ENCODE peak calls at places on chromosomes 7 and 10, in four cellular contexts. One of them, this sample, is unnamed.

GRCh38 chr7:139490130-139490529 is 6.7 kb upstream of the KLRG2 start:
- DNase-seq in cardiac fibroblast: no peak
- DNase-seq in activated CD4-positive, alpha-beta T cell treated with anti-CD3 and anti-CD28 coated beads for 1 hour: no peak
- DNase-seq in activated CD8-positive, alpha-beta memory T cell treated with anti-CD3 and anti-CD28 coated beads, Interleukin-2, amount 50 U/mL, for 48 hours: no peak
- DNase-seq in this sample: peak

GRCh38 chr10:6383099-6383812 is 180.5 kb downstream of the PFKFB3 start:
- DNase-seq in activated CD4-positive, alpha-beta T cell treated with anti-CD3 and anti-CD28 coated beads for 1 hour: no peak
- DNase-seq in activated CD8-positive, alpha-beta memory T cell treated with anti-CD3 and anti-CD28 coated beads, Interleukin-2, amount 50 U/mL, for 48 hours: no peak
- DNase-seq in cardiac fibroblast: peak
- DNase-seq in this sample: no peak

GRCh38 chr10:12382956-12383531 is 33.7 kb downstream of the CAMK1D start:
- DNase-seq in activated CD4-positive, alpha-beta T cell treated with anti-CD3 and anti-CD28 coated beads for 1 hour: no peak
- DNase-seq in activated CD8-positive, alpha-beta memory T cell treated with anti-CD3 and anti-CD28 coated beads, Interleukin-2, amount 50 U/mL, for 48 hours: no peak
- DNase-seq in cardiac fibroblast: no peak
- DNase-seq in this sample: no peak

GRCh38 chr10:77073066-77073960 is 564.3 kb downstream of the KCNMA1 start:
- DNase-seq in cardiac fibroblast: peak
- DNase-seq in activated CD8-positive, alpha-beta memory T cell treated with anti-CD3 and anti-CD28 coated beads, Interleukin-2, amount 50 U/mL, for 48 hours: no peak
- DNase-seq in activated CD4-positive, alpha-beta T cell treated with anti-CD3 and anti-CD28 coated beads for 1 hour: no peak
- DNase-seq in this sample: no peak

GRCh38 chr7:79185605-79186004 is 267.9 kb downstream of the MAGI2 start:
- DNase-seq in activated CD4-positive, alpha-beta T cell treated with anti-CD3 and anti-CD28 coated beads for 1 hour: no peak
- DNase-seq in cardiac fibroblast: no peak
- DNase-seq in activated CD8-positive, alpha-beta memory T cell treated with anti-CD3 and anti-CD28 coated beads, Interleukin-2, amount 50 U/mL, for 48 hours: no peak
- DNase-seq in this sample: no peak

GRCh38 chr10:121702351-121703320 is 104.4 kb upstream of the FGFR2 start:
- DNase-seq in activated CD8-positive, alpha-beta memory T cell treated with anti-CD3 and anti-CD28 coated beads, Interleukin-2, amount 50 U/mL, for 48 hours: no peak
- DNase-seq in activated CD4-positive, alpha-beta T cell treated with anti-CD3 and anti-CD28 coated beads for 1 hour: no peak
- DNase-seq in cardiac fibroblast: peak
- DNase-seq in this sample: no peak

GRCh38 chr10:17200885-17201164 is 647 bp downstream of the TRDMT1 start:
- DNase-seq in activated CD8-positive, alpha-beta memory T cell treated with anti-CD3 and anti-CD28 coated beads, Interleukin-2, amount 50 U/mL, for 48 hours: no peak
- DNase-seq in cardiac fibroblast: peak
- DNase-seq in activated CD4-positive, alpha-beta T cell treated with anti-CD3 and anti-CD28 coated beads for 1 hour: no peak
- DNase-seq in this sample: peak

GRCh38 chr7:36658603-36659516 is 65.4 kb downstream of the AOAH start:
- DNase-seq in cardiac fibroblast: peak
- DNase-seq in activated CD8-positive, alpha-beta memory T cell treated with anti-CD3 and anti-CD28 coated beads, Interleukin-2, amount 50 U/mL, for 48 hours: no peak
- DNase-seq in activated CD4-positive, alpha-beta T cell treated with anti-CD3 and anti-CD28 coated beads for 1 hour: no peak
- DNase-seq in this sample: peak

GRCh38 chr7:85041599-85042216 is 145.1 kb downstream of the SEMA3D start:
- DNase-seq in activated CD8-positive, alpha-beta memory T cell treated with anti-CD3 and anti-CD28 coated beads, Interleukin-2, amount 50 U/mL, for 48 hours: no peak
- DNase-seq in activated CD4-positive, alpha-beta T cell treated with anti-CD3 and anti-CD28 coated beads for 1 hour: no peak
- DNase-seq in cardiac fibroblast: peak
- DNase-seq in this sample: peak

GRCh38 chr7:21108182-21108581 is 319.7 kb upstream of the SP4 start:
- DNase-seq in activated CD8-positive, alpha-beta memory T cell treated with anti-CD3 and anti-CD28 coated beads, Interleukin-2, amount 50 U/mL, for 48 hours: no peak
- DNase-seq in activated CD4-positive, alpha-beta T cell treated with anti-CD3 and anti-CD28 coated beads for 1 hour: no peak
- DNase-seq in cardiac fibroblast: no peak
- DNase-seq in this sample: no peak

GRCh38 chr7:107782374-107782773 is 20.6 kb downstream of the SLC26A3 start:
- DNase-seq in cardiac fibroblast: no peak
- DNase-seq in activated CD8-positive, alpha-beta memory T cell treated with anti-CD3 and anti-CD28 coated beads, Interleukin-2, amount 50 U/mL, for 48 hours: no peak
- DNase-seq in activated CD4-positive, alpha-beta T cell treated with anti-CD3 and anti-CD28 coated beads for 1 hour: no peak
- DNase-seq in this sample: no peak

GRCh38 chr10:28810062-28810870 is 132.9 kb downstream of the BAMBI start:
- DNase-seq in cardiac fibroblast: no peak
- DNase-seq in activated CD8-positive, alpha-beta memory T cell treated with anti-CD3 and anti-CD28 coated beads, Interleukin-2, amount 50 U/mL, for 48 hours: no peak
- DNase-seq in activated CD4-positive, alpha-beta T cell treated with anti-CD3 and anti-CD28 coated beads for 1 hour: no peak
- DNase-seq in this sample: no peak

GRCh38 chr10:88108115-88108610 is 244.7 kb downstream of the PTEN start:
- DNase-seq in cardiac fibroblast: no peak
- DNase-seq in activated CD8-positive, alpha-beta memory T cell treated with anti-CD3 and anti-CD28 coated beads, Interleukin-2, amount 50 U/mL, for 48 hours: no peak
- DNase-seq in activated CD4-positive, alpha-beta T cell treated with anti-CD3 and anti-CD28 coated beads for 1 hour: no peak
- DNase-seq in this sample: no peak

GRCh38 chr7:40231796-40232195 is 97.0 kb downstream of the SUGCT start:
- DNase-seq in cardiac fibroblast: no peak
- DNase-seq in activated CD8-positive, alpha-beta memory T cell treated with anti-CD3 and anti-CD28 coated beads, Interleukin-2, amount 50 U/mL, for 48 hours: no peak
- DNase-seq in activated CD4-positive, alpha-beta T cell treated with anti-CD3 and anti-CD28 coated beads for 1 hour: no peak
- DNase-seq in this sample: no peak

GRCh38 chr7:35258125-35258890 is 4.4 kb upstream of the TBX20 start:
- DNase-seq in activated CD4-positive, alpha-beta T cell treated with anti-CD3 and anti-CD28 coated beads for 1 hour: no peak
- DNase-seq in cardiac fibroblast: peak
- DNase-seq in activated CD8-positive, alpha-beta memory T cell treated with anti-CD3 and anti-CD28 coated beads, Interleukin-2, amount 50 U/mL, for 48 hours: no peak
- DNase-seq in this sample: no peak

GRCh38 chr7:12389089-12389700 is 14.5 kb downstream of the VWDE start:
- DNase-seq in activated CD8-positive, alpha-beta memory T cell treated with anti-CD3 and anti-CD28 coated beads, Interleukin-2, amount 50 U/mL, for 48 hours: no peak
- DNase-seq in activated CD4-positive, alpha-beta T cell treated with anti-CD3 and anti-CD28 coated beads for 1 hour: no peak
- DNase-seq in cardiac fibroblast: peak
- DNase-seq in this sample: peak

GRCh38 chr10:13346912-13347234 is 1.2 kb downstream of the SEPHS1 start:
- DNase-seq in activated CD8-positive, alpha-beta memory T cell treated with anti-CD3 and anti-CD28 coated beads, Interleukin-2, amount 50 U/mL, for 48 hours: no peak
- DNase-seq in activated CD4-positive, alpha-beta T cell treated with anti-CD3 and anti-CD28 coated beads for 1 hour: no peak
- DNase-seq in cardiac fibroblast: no peak
- DNase-seq in this sample: no peak

GRCh38 chr7:153398789-153399553 is 639.4 kb downstream of the ACTR3B start:
- DNase-seq in activated CD4-positive, alpha-beta T cell treated with anti-CD3 and anti-CD28 coated beads for 1 hour: no peak
- DNase-seq in cardiac fibroblast: no peak
- DNase-seq in activated CD8-positive, alpha-beta memory T cell treated with anti-CD3 and anti-CD28 coated beads, Interleukin-2, amount 50 U/mL, for 48 hours: no peak
- DNase-seq in this sample: no peak

GRCh38 chr7:24653316-24654085 is 80.2 kb downstream of the PALS2 start:
- DNase-seq in activated CD4-positive, alpha-beta T cell treated with anti-CD3 and anti-CD28 coated beads for 1 hour: no peak
- DNase-seq in cardiac fibroblast: peak
- DNase-seq in activated CD8-positive, alpha-beta memory T cell treated with anti-CD3 and anti-CD28 coated beads, Interleukin-2, amount 50 U/mL, for 48 hours: no peak
- DNase-seq in this sample: no peak

GRCh38 chr10:52030975-52031374 is 283.1 kb upstream of the DKK1 start:
- DNase-seq in activated CD4-positive, alpha-beta T cell treated with anti-CD3 and anti-CD28 coated beads for 1 hour: no peak
- DNase-seq in activated CD8-positive, alpha-beta memory T cell treated with anti-CD3 and anti-CD28 coated beads, Interleukin-2, amount 50 U/mL, for 48 hours: no peak
- DNase-seq in cardiac fibroblast: no peak
- DNase-seq in this sample: no peak

GRCh38 chr10:86678999-86679792 is 10.9 kb downstream of the LDB3 start:
- DNase-seq in activated CD8-positive, alpha-beta memory T cell treated with anti-CD3 and anti-CD28 coated beads, Interleukin-2, amount 50 U/mL, for 48 hours: no peak
- DNase-seq in activated CD4-positive, alpha-beta T cell treated with anti-CD3 and anti-CD28 coated beads for 1 hour: no peak
- DNase-seq in cardiac fibroblast: no peak
- DNase-seq in this sample: no peak

GRCh38 chr10:107561136-107561650 is 396.7 kb upstream of the SORCS1 start:
- DNase-seq in cardiac fibroblast: no peak
- DNase-seq in activated CD8-positive, alpha-beta memory T cell treated with anti-CD3 and anti-CD28 coated beads, Interleukin-2, amount 50 U/mL, for 48 hours: no peak
- DNase-seq in activated CD4-positive, alpha-beta T cell treated with anti-CD3 and anti-CD28 coated beads for 1 hour: no peak
- DNase-seq in this sample: no peak

GRCh38 chr7:51318886-51319579 is 2.4 kb upstream of the COBL start:
- DNase-seq in activated CD8-positive, alpha-beta memory T cell treated with anti-CD3 and anti-CD28 coated beads, Interleukin-2, amount 50 U/mL, for 48 hours: no peak
- DNase-seq in cardiac fibroblast: no peak
- DNase-seq in activated CD4-positive, alpha-beta T cell treated with anti-CD3 and anti-CD28 coated beads for 1 hour: no peak
- DNase-seq in this sample: no peak

GRCh38 chr7:70114854-70115253 is 516.6 kb downstream of the AUTS2 start:
- DNase-seq in activated CD4-positive, alpha-beta T cell treated with anti-CD3 and anti-CD28 coated beads for 1 hour: no peak
- DNase-seq in activated CD8-positive, alpha-beta memory T cell treated with anti-CD3 and anti-CD28 coated beads, Interleukin-2, amount 50 U/mL, for 48 hours: no peak
- DNase-seq in cardiac fibroblast: no peak
- DNase-seq in this sample: no peak

GRCh38 chr10:76429331-76429625 is 997.9 kb downstream of the LRMDA start:
- DNase-seq in activated CD4-positive, alpha-beta T cell treated with anti-CD3 and anti-CD28 coated beads for 1 hour: no peak
- DNase-seq in cardiac fibroblast: no peak
- DNase-seq in activated CD8-positive, alpha-beta memory T cell treated with anti-CD3 and anti-CD28 coated beads, Interleukin-2, amount 50 U/mL, for 48 hours: no peak
- DNase-seq in this sample: no peak

GRCh38 chr7:47610506-47611044 is 28.7 kb upstream of the TNS3 start:
- DNase-seq in activated CD4-positive, alpha-beta T cell treated with anti-CD3 and anti-CD28 coated beads for 1 hour: no peak
- DNase-seq in cardiac fibroblast: peak
- DNase-seq in activated CD8-positive, alpha-beta memory T cell treated with anti-CD3 and anti-CD28 coated beads, Interleukin-2, amount 50 U/mL, for 48 hours: no peak
- DNase-seq in this sample: no peak

GRCh38 chr7:156969972-156970420 is 20.5 kb downstream of the NOM1 start:
- DNase-seq in cardiac fibroblast: peak
- DNase-seq in activated CD4-positive, alpha-beta T cell treated with anti-CD3 and anti-CD28 coated beads for 1 hour: no peak
- DNase-seq in activated CD8-positive, alpha-beta memory T cell treated with anti-CD3 and anti-CD28 coated beads, Interleukin-2, amount 50 U/mL, for 48 hours: peak
- DNase-seq in this sample: no peak

GRCh38 chr10:72630144-72630543 is 4.3 kb upstream of the MICU1 start:
- DNase-seq in activated CD4-positive, alpha-beta T cell treated with anti-CD3 and anti-CD28 coated beads for 1 hour: no peak
- DNase-seq in activated CD8-positive, alpha-beta memory T cell treated with anti-CD3 and anti-CD28 coated beads, Interleukin-2, amount 50 U/mL, for 48 hours: no peak
- DNase-seq in cardiac fibroblast: no peak
- DNase-seq in this sample: no peak

GRCh38 chr7:90242369-90243168 is 2.4 kb upstream of the CFAP69 start:
- DNase-seq in activated CD4-positive, alpha-beta T cell treated with anti-CD3 and anti-CD28 coated beads for 1 hour: no peak
- DNase-seq in cardiac fibroblast: no peak
- DNase-seq in activated CD8-positive, alpha-beta memory T cell treated with anti-CD3 and anti-CD28 coated beads, Interleukin-2, amount 50 U/mL, for 48 hours: no peak
- DNase-seq in this sample: no peak

GRCh38 chr10:110644598-110645462 is 694 bp downstream of the RBM20 start:
- DNase-seq in activated CD4-positive, alpha-beta T cell treated with anti-CD3 and anti-CD28 coated beads for 1 hour: no peak
- DNase-seq in activated CD8-positive, alpha-beta memory T cell treated with anti-CD3 and anti-CD28 coated beads, Interleukin-2, amount 50 U/mL, for 48 hours: no peak
- DNase-seq in cardiac fibroblast: no peak
- DNase-seq in this sample: no peak

GRCh38 chr10:79054203-79055099 is 14.3 kb upstream of the ZMIZ1 start:
- DNase-seq in activated CD4-positive, alpha-beta T cell treated with anti-CD3 and anti-CD28 coated beads for 1 hour: no peak
- DNase-seq in activated CD8-positive, alpha-beta memory T cell treated with anti-CD3 and anti-CD28 coated beads, Interleukin-2, amount 50 U/mL, for 48 hours: no peak
- DNase-seq in cardiac fibroblast: no peak
- DNase-seq in this sample: peak

GRCh38 chr10:101588879-101589278 is 758 bp downstream of the DPCD start:
- DNase-seq in cardiac fibroblast: peak
- DNase-seq in activated CD8-positive, alpha-beta memory T cell treated with anti-CD3 and anti-CD28 coated beads, Interleukin-2, amount 50 U/mL, for 48 hours: no peak
- DNase-seq in activated CD4-positive, alpha-beta T cell treated with anti-CD3 and anti-CD28 coated beads for 1 hour: no peak
- DNase-seq in this sample: no peak

GRCh38 chr7:106309352-106309751 is 24.6 kb upstream of the NAMPT start:
- DNase-seq in activated CD4-positive, alpha-beta T cell treated with anti-CD3 and anti-CD28 coated beads for 1 hour: no peak
- DNase-seq in activated CD8-positive, alpha-beta memory T cell treated with anti-CD3 and anti-CD28 coated beads, Interleukin-2, amount 50 U/mL, for 48 hours: no peak
- DNase-seq in cardiac fibroblast: no peak
- DNase-seq in this sample: no peak

GRCh38 chr7:99674995-99675742 is 4.6 kb downstream of the CYP3A5 start:
- DNase-seq in activated CD4-positive, alpha-beta T cell treated with anti-CD3 and anti-CD28 coated beads for 1 hour: no peak
- DNase-seq in activated CD8-positive, alpha-beta memory T cell treated with anti-CD3 and anti-CD28 coated beads, Interleukin-2, amount 50 U/mL, for 48 hours: no peak
- DNase-seq in cardiac fibroblast: no peak
- DNase-seq in this sample: no peak

GRCh38 chr10:120948889-120949382 is 97.8 kb downstream of the WDR11 start:
- DNase-seq in activated CD4-positive, alpha-beta T cell treated with anti-CD3 and anti-CD28 coated beads for 1 hour: peak
- DNase-seq in activated CD8-positive, alpha-beta memory T cell treated with anti-CD3 and anti-CD28 coated beads, Interleukin-2, amount 50 U/mL, for 48 hours: peak
- DNase-seq in cardiac fibroblast: peak
- DNase-seq in this sample: peak

This sample was measured in HAP-1.